ENCODE peak calls at places on chromosomes 12 and 14, in nine cellular contexts. D, O, Q, L, R, B, H, I and Z are unnamed samples.
A peak's percentile ranks its signal among the peaks of the same experiment; 100 is the strongest.

GRCh38 chr12:101045486-101046474 is 164.3 kb downstream of the SLC5A8 start:
- DNase-seq in D (no peak), O (no peak), Q (no peak), L (no peak), R (no peak), B (no peak), H (no peak), I (no peak), Z (no peak)

GRCh38 chr14:33451211-33451610 is 499.7 kb downstream of the EGLN3 start:
- DNase-seq in D (no peak), O (no peak), Q (no peak), L (no peak), R (no peak), B (no peak), H (no peak), I (no peak), Z (no peak)

GRCh38 chr12:3122841-3123678 is 45.9 kb downstream of the TSPAN9 start:
- DNase-seq in D (no peak), O (no peak), Q (no peak), L (no peak), R (no peak), B (no peak), H (no peak), I (peak; percentile 91), Z (peak; percentile 71)

GRCh38 chr14:52269100-52269499 is 1.6 kb downstream of the PTGDR start:
- DNase-seq in D (no peak), O (no peak), Q (no peak), L (no peak), R (no peak), B (no peak), H (peak; percentile 34), I (no peak), Z (no peak)

GRCh38 chr12:132046561-132046960 is 96.8 kb downstream of the EP400 start:
- DNase-seq in D (no peak), O (no peak), Q (no peak), L (no peak), R (no peak), B (no peak), H (no peak), I (peak; percentile 32), Z (no peak)

GRCh38 chr14:80456200-80456599 is 244.9 kb upstream of the DIO2 start:
- DNase-seq in D (no peak), O (no peak), Q (no peak), L (no peak), R (no peak), B (no peak), H (no peak), I (peak; percentile 2), Z (no peak)

GRCh38 chr14:94111276-94112095 is 950 bp downstream of the IFI27 start:
- DNase-seq in D (no peak), O (no peak), Q (no peak), L (no peak), R (no peak), B (no peak), H (no peak), I (no peak), Z (no peak)

GRCh38 chr12:40015360-40015759 is 90.5 kb downstream of the SLC2A13 start:
- DNase-seq in D (no peak), O (no peak), Q (no peak), L (no peak), R (no peak), B (no peak), H (no peak), I (peak; percentile 74), Z (no peak)

GRCh38 chr12:59381106-59381505 is 214.7 kb upstream of the SLC16A7 start:
- DNase-seq in D (no peak), O (no peak), Q (no peak), L (no peak), R (no peak), B (no peak), H (no peak), I (no peak), Z (no peak)

GRCh38 chr12:121224591-121224990 is 14.7 kb downstream of the P2RX4 start:
- DNase-seq in D (no peak), O (no peak), Q (no peak), L (peak; percentile 86), R (no peak), B (peak; percentile 74), H (no peak), I (no peak), Z (no peak)

GRCh38 chr12:32272465-32272864 is 126.9 kb upstream of the FGD4 start:
- DNase-seq in D (no peak), O (no peak), Q (no peak), L (no peak), R (no peak), B (no peak), H (no peak), I (no peak), Z (no peak)